ENCODE peak calls at places on chromosomes 16 and 17, in six cellular contexts. R is AG04449, G is BE2C, X is lung, A is lower leg skin, C is ascending aorta. W is an unnamed sample.

GRCh38 chr16:990516-991291 is 9.1 kb downstream of the SOX8 start:
- DNase-seq in A (no peak), R (no peak), G (no peak), C (no peak), X (no peak), W (no peak)

GRCh38 chr17:9676742-9677387 is 31.5 kb downstream of the USP43 start:
- DNase-seq in A (no peak), X (no peak), G (no peak), R (no peak), C (no peak), W (no peak)

GRCh38 chr17:28472871-28473497 is 460 bp upstream of the SLC13A2 start:
- DNase-seq in X (no peak), C (peak), G (no peak), R (no peak), A (no peak), W (no peak)

GRCh38 chr17:39239640-39240314 is 14.0 kb upstream of the STAC2 start:
- DNase-seq in G (peak), C (no peak), R (no peak), A (no peak), X (peak), W (peak)

GRCh38 chr17:8470447-8471047 is 34.9 kb downstream of the NDEL1 start:
- DNase-seq in R (no peak), X (no peak), G (peak), C (no peak), A (peak), W (no peak)

GRCh38 chr16:50204426-50205108 is 51.5 kb downstream of the TENT4B start:
- DNase-seq in G (no peak), X (no peak), R (no peak), A (no peak), C (no peak), W (no peak)

GRCh38 chr16:49505556-49505955 is 132.0 kb downstream of the C16orf78 start:
- DNase-seq in G (no peak), A (no peak), X (no peak), C (no peak), R (no peak), W (peak)

GRCh38 chr16:88526906-88527185 is 43.4 kb upstream of the ZC3H18 start:
- DNase-seq in R (no peak), C (no peak), X (no peak), G (peak), A (no peak), W (no peak)

GRCh38 chr16:46961373-46962353 is 11.8 kb downstream of the DNAJA2 start:
- DNase-seq in C (no peak), R (no peak), X (no peak), A (peak), G (no peak), W (no peak)

GRCh38 chr17:83133302-83134121 is 54.1 kb downstream of the METRNL start:
- DNase-seq in C (peak), R (no peak), X (no peak), G (no peak), A (peak), W (no peak)

GRCh38 chr17:33435716-33436301 is 142.7 kb upstream of the ASIC2 start:
- DNase-seq in G (no peak), A (no peak), C (no peak), R (no peak), X (no peak), W (no peak)

GRCh38 chr16:68921654-68922053 is 78.3 kb downstream of the TANGO6 start:
- DNase-seq in X (no peak), A (peak), G (no peak), C (no peak), R (no peak), W (no peak)

DNA sequence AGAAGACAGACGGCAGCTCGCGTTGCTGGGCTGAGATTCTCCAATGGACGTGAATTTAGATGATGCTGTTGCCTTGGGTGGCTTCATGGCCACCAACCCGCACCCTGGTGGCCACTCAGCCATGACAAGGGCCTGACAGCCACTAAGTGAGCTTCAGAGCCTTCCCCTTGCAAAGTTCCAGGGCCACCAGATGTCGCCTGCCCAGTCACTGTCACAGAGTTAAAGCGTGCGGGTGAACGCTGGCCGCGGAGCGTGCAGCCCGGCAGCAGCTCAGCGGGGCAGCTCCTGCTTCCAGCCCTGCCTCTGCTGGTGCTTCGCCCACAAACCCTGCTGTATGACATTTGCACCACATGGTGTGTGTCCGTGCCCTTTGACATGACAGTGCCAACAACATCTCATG is 13.3 kb upstream of the KREMEN2 start:
- DNase-seq in C (no peak), X (no peak), A (no peak), G (peak), R (no peak), W (no peak)
- TF ChIP-seq CTCF in C (no peak), X (no peak), A (no peak), G (peak), R (no peak), W (no peak)

GRCh38 chr17:41523225-41523593 is 4.5 kb upstream of the KRT15 start:
- DNase-seq in C (no peak), R (no peak), X (no peak), G (no peak), A (no peak), W (no peak)

GRCh38 chr17:41519501-41520224 is 973 bp upstream of the KRT15 start:
- DNase-seq in C (no peak), G (peak), X (peak), R (no peak), A (no peak), W (no peak)

GRCh38 chr17:41522301-41523224 is 3.9 kb upstream of the KRT15 start:
- DNase-seq in X (no peak), R (no peak), C (no peak), A (no peak), G (no peak), W (no peak)

GRCh38 chr17:41520821-41521521 is 2.3 kb upstream of the KRT15 start:
- DNase-seq in C (no peak), A (no peak), R (no peak), G (peak), X (no peak), W (no peak)

GRCh38 chr17:41521574-41522261 is 3.0 kb upstream of the KRT15 start:
- DNase-seq in C (no peak), G (no peak), R (peak), X (peak), A (no peak), W (no peak)
- TF ChIP-seq CTCF in C (no peak), G (no peak), R (no peak), X (no peak), A (no peak), W (no peak)

GRCh38 chr17:32159586-32160438 is 17.5 kb downstream of the RHOT1 start:
- DNase-seq in G (no peak), C (no peak), X (no peak), A (no peak), R (no peak), W (no peak)

GRCh38 chr17:32158870-32159585 is 16.7 kb downstream of the RHOT1 start:
- DNase-seq in R (no peak), X (no peak), A (no peak), G (no peak), C (no peak), W (no peak)

GRCh38 chr17:32161029-32161428 is 18.7 kb downstream of the RHOT1 start:
- DNase-seq in G (no peak), A (no peak), X (no peak), C (no peak), R (no peak), W (no peak)

GRCh38 chr17:32160526-32160925 is 18.2 kb downstream of the RHOT1 start:
- DNase-seq in A (no peak), C (no peak), R (no peak), X (no peak), G (no peak), W (no peak)

GRCh38 chr17:32161506-32162365 is 19.4 kb downstream of the RHOT1 start:
- DNase-seq in X (no peak), A (no peak), G (no peak), C (no peak), R (no peak), W (no peak)
- TF ChIP-seq CTCF in X (no peak), A (no peak), G (no peak), C (no peak), R (no peak), W (no peak)

GRCh38 chr17:65987988-65988387 is 203.9 kb downstream of the CEP112 start:
- DNase-seq in C (no peak), R (no peak), G (no peak), A (no peak), X (no peak), W (no peak)
- TF ChIP-seq CTCF in C (no peak), R (peak), G (peak), A (peak), X (no peak), W (peak)

GRCh38 chr17:73325527-73325842 is 13.7 kb upstream of the CDC42EP4 start:
- DNase-seq in A (no peak), X (no peak), R (no peak), C (no peak), G (no peak), W (no peak)
- TF ChIP-seq CTCF in A (peak), X (no peak), R (peak), C (no peak), G (no peak), W (no peak)

DNA sequence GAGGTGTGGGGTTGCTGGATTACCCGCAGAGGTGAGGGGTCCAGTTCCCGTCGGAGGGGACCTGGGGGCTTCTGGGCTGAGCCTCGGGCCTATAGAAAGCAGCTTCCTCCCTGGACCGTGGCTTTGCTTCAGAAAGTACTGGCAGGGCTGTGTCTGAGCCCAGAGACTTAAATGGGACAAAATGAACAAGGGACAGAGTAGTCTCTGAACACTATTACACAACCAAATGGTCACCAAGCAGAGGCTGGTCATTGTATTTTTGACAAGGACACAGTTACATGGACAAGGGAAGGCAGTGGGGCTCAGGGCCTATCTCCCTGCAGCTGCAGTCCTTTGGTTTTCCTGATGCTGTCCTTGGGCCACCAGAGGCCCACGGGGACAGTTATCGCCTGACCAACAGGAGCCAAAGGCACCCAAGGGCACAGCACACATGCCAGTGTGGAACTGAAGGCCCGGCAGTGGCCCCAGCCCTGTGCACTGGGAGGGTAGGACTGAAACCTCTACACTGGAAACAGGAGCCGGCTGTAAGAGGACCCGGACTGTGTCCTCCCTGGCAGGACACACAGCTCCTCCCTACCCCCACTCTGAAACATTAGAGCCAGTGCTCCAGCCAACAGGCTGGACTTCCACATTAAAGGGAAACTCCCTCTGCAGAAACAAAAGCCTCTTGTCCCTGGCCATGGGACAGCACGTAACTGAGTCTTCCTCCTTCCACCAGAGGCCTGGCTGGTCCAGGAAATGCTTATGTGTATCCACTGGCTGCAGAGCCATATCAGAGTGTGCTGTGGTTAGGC is 26.0 kb upstream of the ERN1 start:
- DNase-seq in R (no peak), X (peak), C (no peak), G (no peak), A (peak), W (no peak)
- TF ChIP-seq CTCF in R (no peak), X (no peak), C (no peak), G (no peak), A (no peak), W (no peak)

GRCh38 chr17:42920922-42921321 is 20.3 kb downstream of the G6PC1 start:
- DNase-seq in A (no peak), G (no peak), C (no peak), R (no peak), X (peak), W (no peak)
- TF ChIP-seq CTCF in A (no peak), G (no peak), C (no peak), R (no peak), X (no peak), W (no peak)

DNA sequence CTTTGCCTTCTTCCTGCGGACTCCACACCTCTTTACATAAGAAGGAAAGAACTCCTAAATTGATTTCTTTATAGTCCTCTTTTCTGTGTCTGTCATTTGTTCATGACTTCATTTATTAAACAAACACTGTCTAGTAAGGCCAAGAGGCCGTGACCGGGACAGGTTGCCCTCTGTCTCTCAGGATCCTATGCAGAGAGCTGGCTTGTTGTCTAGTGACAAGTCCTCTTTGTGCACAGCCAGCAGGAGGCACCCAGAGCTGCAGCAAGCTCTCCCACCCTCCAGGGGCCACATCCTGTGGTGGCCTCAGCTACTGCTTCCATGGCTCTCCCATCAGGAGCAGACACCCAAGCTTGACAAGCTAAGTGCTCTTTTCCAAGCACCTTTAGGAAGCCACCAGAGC is 50.6 kb downstream of the PLD6 start:
- DNase-seq in A (no peak), G (no peak), X (no peak), R (no peak), C (no peak), W (no peak)
- TF ChIP-seq CTCF in A (no peak), G (no peak), X (no peak), R (no peak), C (no peak), W (no peak)

W was measured in glutamatergic neuron.